ENCODE peak calls at places on chromosomes 1 and 21, in eight cellular contexts. P, V, N, L, A, F, I and B are unnamed samples.

GRCh38 chr1:177439301-177439700 is 268.5 kb downstream of the BRINP2 start:
- DNase-seq in P (no peak), L (no peak), F (no peak), V (no peak), I (no peak), N (no peak), A (no peak), B (no peak)

GRCh38 chr1:161884475-161884874 is 118.4 kb downstream of the ATF6 start:
- DNase-seq in V (no peak), A (no peak), F (no peak), P (no peak), N (no peak), I (no peak), L (no peak), B (no peak)

GRCh38 chr1:9628541-9629444 is 22.7 kb upstream of the PIK3CD start:
- DNase-seq in V (no peak), N (no peak), L (no peak), A (peak), I (peak), F (no peak), P (peak), B (no peak)

GRCh38 chr21:27526451-27526850 is 559.6 kb upstream of the ADAMTS5 start:
- DNase-seq in A (no peak), N (no peak), F (no peak), L (no peak), P (no peak), V (no peak), I (no peak), B (no peak)

GRCh38 chr1:150008699-150009098 is 1.8 kb downstream of the OTUD7B start:
- DNase-seq in V (no peak), P (no peak), A (no peak), I (no peak), F (no peak), L (no peak), N (no peak), B (no peak)

GRCh38 chr1:205248793-205249601 is 21.3 kb downstream of the TMCC2 start:
- DNase-seq in V (no peak), L (no peak), I (no peak), F (peak), P (no peak), A (no peak), N (peak), B (peak)

GRCh38 chr1:230330157-230330556 is 96.0 kb downstream of the PGBD5 start:
- DNase-seq in V (no peak), F (no peak), P (no peak), L (no peak), N (no peak), A (no peak), I (no peak), B (no peak)

GRCh38 chr1:118275716-118276115 is 90.7 kb upstream of the SPAG17 start:
- DNase-seq in P (no peak), F (no peak), I (no peak), N (no peak), A (no peak), L (no peak), V (no peak), B (no peak)

GRCh38 chr1:153678519-153679336 is at the start of gene NPR1:
- DNase-seq in P (peak), L (peak), N (peak), I (no peak), V (no peak), F (peak), A (peak), B (peak)

GRCh38 chr1:58573705-58574591 is 3.1 kb downstream of the TACSTD2 start:
- DNase-seq in A (peak), L (no peak), N (no peak), F (no peak), P (peak), I (no peak), V (no peak), B (peak)

GRCh38 chr21:14120091-14120734 is 90.5 kb downstream of the LIPI start:
- DNase-seq in V (no peak), N (no peak), P (peak), F (no peak), L (peak), A (peak), I (peak), B (peak)

GRCh38 chr1:108644984-108645383 is 15.9 kb downstream of the HENMT1 start:
- DNase-seq in A (peak), F (no peak), P (peak), L (no peak), V (no peak), I (no peak), N (no peak), B (no peak)

GRCh38 chr1:41957568-41957967 is 38.8 kb upstream of the HIVEP3 start:
- DNase-seq in N (no peak), V (peak), L (peak), I (no peak), P (no peak), F (peak), A (no peak), B (no peak)

GRCh38 chr1:155226910-155227260 is 18.4 kb downstream of the MTX1 start:
- DNase-seq in P (no peak), N (peak), L (peak), I (peak), F (peak), A (no peak), V (no peak), B (peak)

GRCh38 chr1:59703918-59704378 is 110.8 kb upstream of the HOOK1 start:
- DNase-seq in A (no peak), F (no peak), P (no peak), L (no peak), I (no peak), V (no peak), N (no peak), B (no peak)

GRCh38 chr1:4053774-4054173 is 153.7 kb upstream of the C1orf174 start:
- DNase-seq in V (no peak), F (no peak), L (no peak), N (no peak), A (no peak), I (no peak), P (no peak), B (no peak)

GRCh38 chr1:26541816-26542711 is 12.5 kb downstream of the RPS6KA1 start:
- DNase-seq in F (peak), A (peak), L (peak), I (peak), V (no peak), P (peak), N (peak), B (peak)

GRCh38 chr1:198416276-198416675 is 124.2 kb downstream of the ATP6V1G3 start:
- DNase-seq in A (no peak), F (no peak), L (peak), V (no peak), P (no peak), N (no peak), I (no peak), B (no peak)

GRCh38 chr21:46048926-46049889 is 48.7 kb upstream of the COL6A2 start:
- DNase-seq in F (peak), I (no peak), L (peak), P (no peak), N (peak), V (peak), A (no peak), B (peak)

GRCh38 chr1:10152709-10153284 is 57.6 kb upstream of the KIF1B start:
- DNase-seq in N (peak), P (peak), F (no peak), L (peak), A (peak), V (no peak), I (peak), B (peak)

GRCh38 chr1:97814121-97814520 is 106.7 kb downstream of the DPYD start:
- DNase-seq in V (peak), A (no peak), F (no peak), L (peak), N (no peak), P (no peak), I (no peak), B (no peak)

GRCh38 chr1:20702416-20702815 is 15.4 kb downstream of the KIF17 start:
- DNase-seq in V (no peak), L (peak), N (no peak), P (no peak), A (no peak), F (no peak), I (no peak), B (peak)

GRCh38 chr1:74681449-74681848 is 7.9 kb upstream of the ERICH3 start:
- DNase-seq in N (no peak), I (no peak), A (no peak), V (no peak), F (no peak), L (no peak), P (peak), B (no peak)

GRCh38 chr1:184456189-184456588 is 69.4 kb downstream of the C1orf21 start:
- DNase-seq in L (no peak), I (no peak), F (no peak), N (no peak), P (no peak), A (no peak), V (no peak), B (peak)